ENCODE peak calls at places on chromosomes 16 and 17, in five cellular contexts. I is HEK293T, U is H1, Y is HepG2, C is NT2/D1. W is an unnamed sample.

GRCh38 chr17:67517335-67517734 is 140.3 kb downstream of the PITPNC1 start:
- DNase-seq in I (no peak), U (no peak), Y (no peak), C (no peak), W (no peak)

GRCh38 chr16:1527836-1528811 is 5.3 kb upstream of the TMEM204 start:
- DNase-seq in I (no peak), U (no peak), Y (peak; percentile 41), C (no peak), W (no peak)

GRCh38 chr17:61817452-61817851 is 45.9 kb downstream of the BRIP1 start:
- DNase-seq in I (no peak), U (no peak), Y (no peak), C (no peak), W (no peak)

GRCh38 chr17:79655672-79656290 is 44.9 kb upstream of the RBFOX3 start:
- DNase-seq in I (peak; percentile 3), U (no peak), Y (no peak), C (no peak), W (no peak)

GRCh38 chr16:47013172-47013571 is 39.7 kb upstream of the DNAJA2 start:
- DNase-seq in I (no peak), U (no peak), Y (no peak), C (no peak), W (no peak)

GRCh38 chr17:4739122-4740024 is at the start of the genes CXCL16 and ZMYND15:
- DNase-seq in I (peak; percentile 54), U (no peak), Y (no peak), C (no peak), W (no peak)

GRCh38 chr17:29588017-29588557 is 1.4 kb downstream of the GIT1 start:
- DNase-seq in I (no peak), U (no peak), Y (no peak), C (no peak), W (no peak)

GRCh38 chr17:37490638-37491614 is 1.2 kb downstream of the DUSP14 start:
- DNase-seq in I (peak; percentile 33), U (no peak), Y (peak; percentile 64), C (no peak), W (no peak)

GRCh38 chr17:47305302-47305923 is 18.3 kb upstream of the EFCAB13 start:
- DNase-seq in I (no peak), U (no peak), Y (peak; percentile 25), C (no peak), W (no peak)

GRCh38 chr17:81518785-81519283 is 6.2 kb upstream of the ACTG1 start:
- DNase-seq in I (no peak), U (no peak), Y (no peak), C (no peak), W (no peak)

GRCh38 chr16:86089986-86090385 is 191.0 kb downstream of the IRF8 start:
- DNase-seq in I (no peak), U (no peak), Y (no peak), C (no peak), W (peak; percentile 34)

GRCh38 chr16:78704421-78704820 is 605.0 kb downstream of the WWOX start:
- DNase-seq in I (no peak), U (no peak), Y (no peak), C (no peak), W (no peak)

GRCh38 chr17:42034059-42034458 is 14.2 kb downstream of the NKIRAS2 start:
- DNase-seq in I (no peak), U (no peak), Y (no peak), C (no peak), W (no peak)

GRCh38 chr17:63681530-63681929 is 18.4 kb downstream of the LIMD2 start:
- DNase-seq in I (no peak), U (no peak), Y (no peak), C (no peak), W (no peak)

GRCh38 chr17:72977768-72978417 is 114.6 kb downstream of the SLC39A11 start:
- DNase-seq in I (no peak), U (no peak), Y (no peak), C (no peak), W (no peak)

GRCh38 chr16:78563905-78564304 is 464.5 kb downstream of the WWOX start:
- DNase-seq in I (no peak), U (no peak), Y (no peak), C (no peak), W (no peak)

GRCh38 chr16:11994187-11995119 is 17.9 kb downstream of the SNX29 start:
- DNase-seq in I (no peak), U (no peak), Y (peak; percentile 35), C (no peak), W (no peak)

GRCh38 chr17:42848093-42848492 is 2.9 kb upstream of the AOC3 start:
- DNase-seq in I (no peak), U (no peak), Y (no peak), C (no peak), W (no peak)

GRCh38 chr17:79944251-79944812 is 91.3 kb downstream of the TBC1D16 start:
- DNase-seq in I (no peak), U (no peak), Y (no peak), C (no peak), W (no peak)

GRCh38 chr17:74452027-74452840 is 14.2 kb upstream of the CD300A start:
- DNase-seq in I (no peak), U (no peak), Y (no peak), C (no peak), W (no peak)

GRCh38 chr17:74452841-74453661 is 13.4 kb upstream of the CD300A start:
- DNase-seq in I (no peak), U (no peak), Y (no peak), C (no peak), W (no peak)

GRCh38 chr17:74455025-74455585 is 11.3 kb upstream of the CD300A start:
- DNase-seq in I (no peak), U (no peak), Y (no peak), C (no peak), W (no peak)

GRCh38 chr17:74454197-74455024 is 12.0 kb upstream of the CD300A start:
- DNase-seq in I (no peak), U (no peak), Y (peak; percentile 80), C (peak; percentile 73), W (no peak)

DNA sequence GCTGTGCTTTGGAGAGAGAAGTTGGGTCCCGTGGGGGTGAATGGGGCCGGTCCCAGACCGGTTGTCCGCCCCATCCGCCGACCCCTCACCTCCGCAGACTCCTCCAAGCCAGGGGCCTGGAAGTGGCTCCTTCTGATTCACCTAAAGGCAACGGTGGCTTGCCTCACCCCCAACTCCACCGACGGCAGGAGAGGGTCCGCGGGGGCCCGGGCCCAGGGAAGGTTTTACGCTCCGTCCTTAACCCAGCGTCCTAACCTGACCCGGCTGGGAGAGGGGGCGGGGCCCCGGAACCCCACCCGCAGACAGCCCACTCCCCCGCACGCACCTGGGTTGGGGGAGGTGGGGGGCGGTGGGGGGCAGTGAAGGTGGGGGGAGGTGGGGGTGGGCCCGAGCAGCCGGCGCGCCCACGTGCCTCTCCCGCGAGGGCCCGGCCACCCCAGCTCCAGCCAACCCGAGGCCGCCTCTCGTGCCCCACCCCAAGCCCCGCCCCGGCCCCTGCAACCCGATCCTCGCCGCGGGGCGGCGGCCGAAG is 12.7 kb upstream of the CD300A start:
- DNase-seq in I (peak; percentile 95), U (no peak), Y (no peak), C (no peak), W (no peak)
- TF ChIP-seq SUZ12 in I (no peak), U (no peak), Y (no peak), C (no peak), W (no peak)

GRCh38 chr16:29784901-29785500 is 5.5 kb upstream of the KIF22 start:
- DNase-seq in I (no peak), U (peak; percentile 70), Y (no peak), C (peak; percentile 74), W (no peak)
- TF ChIP-seq SUZ12 in I (no peak), U (no peak), Y (no peak), C (no peak), W (no peak)

GRCh38 chr17:1730345-1731193 is 6.1 kb downstream of the WDR81 start:
- DNase-seq in I (no peak), U (no peak), Y (no peak), C (no peak), W (no peak)
- TF ChIP-seq SUZ12 in I (no peak), U (no peak), Y (no peak), C (no peak), W (no peak)

GRCh38 chr17:7854078-7854777 is 638 bp upstream of the TMEM88 start:
- DNase-seq in I (no peak), U (no peak), Y (no peak), C (no peak), W (no peak)

GRCh38 chr17:7855643-7856080 is 796 bp downstream of the TMEM88 start:
- DNase-seq in I (peak; percentile 11), U (no peak), Y (no peak), C (no peak), W (no peak)

GRCh38 chr17:7853693-7854043 is 1.2 kb upstream of the TMEM88 start:
- DNase-seq in I (no peak), U (no peak), Y (no peak), C (no peak), W (no peak)

GRCh38 chr17:7856081-7856791 is 1.1 kb downstream of the NAA38 start:
- DNase-seq in I (no peak), U (no peak), Y (no peak), C (no peak), W (no peak)

DNA sequence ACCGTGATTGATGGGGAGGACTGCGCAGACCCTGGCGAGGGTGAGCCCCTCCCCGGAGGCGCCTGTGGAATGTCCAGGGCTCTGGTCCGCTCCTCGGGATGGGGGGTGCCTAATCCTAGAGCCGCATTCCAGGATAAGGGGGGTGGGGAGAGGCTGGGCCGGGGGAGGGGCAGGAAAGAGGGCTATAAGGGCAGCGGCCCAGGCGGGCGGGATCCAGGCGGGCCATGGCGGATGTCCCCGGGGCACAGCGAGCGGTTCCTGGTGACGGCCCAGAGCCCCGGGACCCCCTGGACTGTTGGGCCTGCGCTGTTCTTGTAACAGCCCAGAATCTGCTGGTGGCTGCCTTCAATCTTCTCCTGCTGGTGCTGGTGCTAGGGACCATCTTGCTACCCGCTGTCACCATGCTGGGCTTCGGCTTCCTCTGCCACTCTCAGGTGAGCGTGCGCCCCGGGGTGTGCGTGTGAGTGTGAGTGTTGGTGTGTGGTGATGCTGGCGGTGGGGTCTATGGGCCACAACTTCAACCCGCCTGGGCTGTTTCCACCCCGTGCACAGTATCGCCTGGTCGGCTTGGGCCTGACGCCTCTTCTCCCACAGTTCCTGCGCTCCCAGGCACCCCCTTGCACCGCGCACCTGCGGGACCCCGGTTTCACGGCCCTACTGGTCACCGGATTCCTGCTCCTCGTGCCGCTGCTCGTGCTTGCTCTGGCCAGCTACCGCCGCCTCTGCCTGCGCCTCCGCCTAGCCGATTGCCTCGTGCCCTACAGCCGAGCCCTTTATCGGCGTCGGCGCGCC is at the start of gene TMEM88:
- DNase-seq in I (no peak), U (no peak), Y (no peak), C (no peak), W (no peak)
- TF ChIP-seq SUZ12 in I (no peak), U (peak; percentile 66), Y (no peak), C (no peak), W (no peak)

DNA sequence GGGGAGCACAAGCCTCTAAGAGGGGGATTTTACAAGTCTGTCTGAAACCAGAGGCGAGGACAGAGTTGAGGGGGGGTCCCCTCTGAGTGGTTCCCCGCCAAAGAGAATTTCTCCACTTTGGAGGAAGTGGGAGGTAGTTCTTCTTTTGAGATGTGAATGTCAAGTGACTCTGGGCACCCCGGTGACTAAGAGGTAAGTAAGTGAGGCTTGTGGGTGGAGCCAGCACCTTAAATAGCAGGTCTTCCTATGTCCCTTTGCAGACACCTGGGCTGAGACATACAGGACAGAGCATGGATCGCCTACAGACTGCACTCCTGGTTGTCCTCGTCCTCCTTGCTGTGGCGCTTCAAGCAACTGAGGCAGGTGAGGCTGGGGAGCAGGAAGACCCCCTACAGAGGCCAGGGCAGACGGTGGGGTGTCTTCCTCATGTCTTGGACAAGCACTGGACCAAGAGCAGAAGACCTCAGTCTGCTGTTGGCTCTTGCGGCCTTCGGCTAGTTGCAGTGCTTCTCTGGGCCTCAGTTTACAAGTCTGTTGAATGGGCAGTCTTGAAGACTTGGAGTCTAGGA is at the start of gene CCL22:
- DNase-seq in I (no peak), U (no peak), Y (no peak), C (no peak), W (peak; percentile 45)
- TF ChIP-seq SUZ12 in I (no peak), U (no peak), Y (no peak), C (no peak), W (no peak)

W was measured in GM12878.